ENCODE peak calls at places on chromosomes 6 and 20, in four cellular contexts. K, G, B and V are unnamed samples.

GRCh38 chr6:152496731-152497130 is 140.4 kb downstream of the SYNE1 start:
- DNase-seq in K (no peak), G (no peak), B (no peak), V (no peak)

GRCh38 chr20:20454850-20455627 is 87.1 kb downstream of the INSM1 start:
- DNase-seq in K (no peak), G (no peak), B (no peak), V (no peak)

GRCh38 chr6:57040011-57040410 is 6.5 kb upstream of the KIAA1586 start:
- DNase-seq in K (no peak), G (no peak), B (no peak), V (no peak)

GRCh38 chr6:87066449-87067288 is 28.2 kb downstream of the CGA start:
- DNase-seq in K (peak; percentile 48), G (no peak), B (no peak), V (peak; percentile 54)

GRCh38 chr20:33423141-33423834 is 20.3 kb downstream of the SNTA1 start:
- DNase-seq in K (no peak), G (no peak), B (no peak), V (peak; percentile 70)

GRCh38 chr6:52582996-52583395 is 6.1 kb upstream of the TRAM2 start:
- DNase-seq in K (no peak), G (no peak), B (no peak), V (no peak)

GRCh38 chr6:157762636-157763035 is 60.4 kb upstream of the SNX9 start:
- DNase-seq in K (no peak), G (no peak), B (no peak), V (no peak)

GRCh38 chr6:68364276-68364785 is 270.8 kb upstream of the ADGRB3 start:
- DNase-seq in K (no peak), G (no peak), B (no peak), V (no peak)

GRCh38 chr20:49562341-49563014 is 5.5 kb downstream of the PTGIS start:
- DNase-seq in K (no peak), G (no peak), B (no peak), V (peak; percentile 60)

GRCh38 chr6:38512211-38512610 is 127.5 kb downstream of the BTBD9 start:
- DNase-seq in K (no peak), G (no peak), B (no peak), V (no peak)

GRCh38 chr20:17856024-17856564 is 112.5 kb downstream of the SNX5 start:
- DNase-seq in K (no peak), G (peak; percentile 14), B (no peak), V (no peak)

GRCh38 chr20:688809-689208 is 13.2 kb upstream of the SCRT2 start:
- DNase-seq in K (peak; percentile 52), G (no peak), B (no peak), V (peak; percentile 33)

GRCh38 chr20:59723607-59724456 is 119.5 kb downstream of the PHACTR3 start:
- DNase-seq in K (no peak), G (no peak), B (no peak), V (no peak)

GRCh38 chr20:10763117-10763516 is 89.3 kb upstream of the JAG1 start:
- DNase-seq in K (no peak), G (no peak), B (no peak), V (no peak)

GRCh38 chr20:35451295-35451694 is 4.1 kb upstream of the CEP250 start:
- DNase-seq in K (no peak), G (no peak), B (no peak), V (no peak)

GRCh38 chr6:113437571-113437970 is 419.6 kb upstream of the MARCKS start:
- DNase-seq in K (no peak), G (no peak), B (no peak), V (no peak)

GRCh38 chr6:4078830-4079471 is at the start of gene FAM217A:
- DNase-seq in K (no peak), G (no peak), B (no peak), V (no peak)

GRCh38 chr20:12293900-12294299 is 376.2 kb downstream of the BTBD3 start:
- DNase-seq in K (no peak), G (no peak), B (no peak), V (no peak)

GRCh38 chr20:55054443-55054842 is 579.0 kb downstream of the DOK5 start:
- DNase-seq in K (no peak), G (no peak), B (no peak), V (no peak)